ENCODE peak calls at places on chromosomes 5 and 9, in eight cellular contexts. P is spleen; W is NT2/D1; N is CD8-positive, alpha-beta T cell; S is HCT116; H is heart right ventricle; Y is uterus; U is astrocyte. G is an unnamed sample. For H3K4me1, the result is how much of the 10 kb centered on the place peaks cover.

GRCh38 chr9:105921057-105921721 is 226.8 kb downstream of the TMEM38B start:
- DNase-seq in H (no peak), P (no peak), S (no peak), N (no peak), W (no peak), Y (no peak), U (peak), G (no peak)

GRCh38 chr5:118968925-118969375 is 19.4 kb downstream of the DTWD2 start:
- DNase-seq in Y (no peak), N (no peak), U (peak), H (peak), S (no peak), P (no peak), W (no peak), G (no peak)

GRCh38 chr5:176883700-176884570 is 15.2 kb downstream of the HK3 start:
- DNase-seq in N (no peak), P (peak), H (no peak), Y (no peak), S (no peak), W (no peak), U (no peak), G (no peak)

GRCh38 chr9:734831-735511 is 106.5 kb upstream of the DMRT1 start:
- DNase-seq in U (peak), S (no peak), P (no peak), W (no peak), H (peak), Y (peak), N (no peak), G (peak)

GRCh38 chr9:136697821-136698526 is 10.7 kb upstream of the AGPAT2 start:
- DNase-seq in S (no peak), H (no peak), P (no peak), N (no peak), Y (no peak), W (no peak), U (no peak), G (no peak)

GRCh38 chr9:11726659-11727058 is 966.5 kb upstream of the TYRP1 start:
- DNase-seq in Y (no peak), S (no peak), N (no peak), P (no peak), H (no peak), W (no peak), U (no peak), G (no peak)

GRCh38 chr5:16593013-16593412 is 23.8 kb downstream of the RETREG1 start:
- DNase-seq in Y (no peak), W (no peak), S (no peak), U (peak), N (no peak), H (no peak), P (no peak), G (no peak)

GRCh38 chr9:137409515-137409914 is 13.4 kb downstream of the EXD3 start:
- DNase-seq in U (no peak), Y (no peak), W (no peak), S (no peak), P (no peak), N (no peak), H (no peak), G (no peak)

GRCh38 chr9:112761912-112762651 is 11.5 kb downstream of the SNX30 start:
- DNase-seq in P (no peak), W (no peak), U (no peak), H (no peak), S (no peak), N (no peak), Y (no peak), G (no peak)

GRCh38 chr5:172534229-172535169 is 80.2 kb upstream of the SH3PXD2B start:
- DNase-seq in P (peak), H (no peak), N (no peak), W (no peak), U (no peak), S (peak), Y (no peak), G (no peak)

GRCh38 chr9:79447760-79448159 is 124.0 kb upstream of the TLE4 start:
- DNase-seq in Y (no peak), N (no peak), S (no peak), H (no peak), W (no peak), P (no peak), U (no peak), G (no peak)

GRCh38 chr5:171421331-171422262 is 2.1 kb downstream of the FGF18 start:
- DNase-seq in H (no peak), W (no peak), Y (no peak), S (no peak), U (no peak), N (no peak), P (peak), G (no peak)

GRCh38 chr5:168047043-168047668 is 244.3 kb upstream of the WWC1 start:
- DNase-seq in S (peak), N (no peak), U (peak), H (peak), Y (no peak), W (peak), P (no peak), G (no peak)

GRCh38 chr5:125486634-125487033 is 740.2 kb upstream of the ZNF608 start:
- DNase-seq in U (peak), P (no peak), S (no peak), N (no peak), H (no peak), Y (no peak), W (no peak), G (no peak)

GRCh38 chr5:137605377-137605776 is 106.3 kb upstream of the SPOCK1 start:
- DNase-seq in N (no peak), P (no peak), U (peak), S (no peak), H (no peak), Y (no peak), W (peak), G (no peak)

GRCh38 chr9:2473691-2474090 is 147.9 kb upstream of the VLDLR start:
- DNase-seq in P (no peak), Y (no peak), N (no peak), W (no peak), H (no peak), U (no peak), S (no peak), G (no peak)

GRCh38 chr9:111668026-111668573 is 6.7 kb downstream of the GNG10 start:
- DNase-seq in Y (no peak), U (no peak), S (no peak), W (no peak), P (no peak), H (no peak), N (no peak), G (no peak)

GRCh38 chr9:109320338-109320733 is 523 bp downstream of the EPB41L4B start:
- DNase-seq in H (no peak), P (no peak), Y (no peak), N (no peak), S (no peak), U (no peak), W (no peak), G (no peak)

GRCh38 chr5:148776780-148777179 is 49.6 kb upstream of the ADRB2 start:
- DNase-seq in P (no peak), N (no peak), W (no peak), Y (no peak), S (peak), H (no peak), U (peak), G (no peak)

GRCh38 chr9:12648921-12649320 is 44.3 kb upstream of the TYRP1 start:
- DNase-seq in P (no peak), N (no peak), Y (no peak), S (no peak), U (no peak), W (no peak), H (no peak), G (no peak)

GRCh38 chr9:129175515-129175824 is 2.6 kb downstream of the IER5L start:
- DNase-seq in N (no peak), H (no peak), W (no peak), Y (no peak), S (peak), U (no peak), P (no peak), G (no peak)

GRCh38 chr9:121075251-121076036 is 689 bp downstream of the CNTRL start:
- DNase-seq in P (no peak), N (peak), S (no peak), H (no peak), Y (no peak), W (no peak), U (no peak), G (no peak)

GRCh38 chr9:108724669-108725068 is 131.1 kb downstream of the ACTL7B start:
- DNase-seq in Y (no peak), N (no peak), S (no peak), U (no peak), H (no peak), W (no peak), P (no peak), G (no peak)

GRCh38 chr9:101977614-101978210 is 239.3 kb upstream of the GRIN3A start:
- DNase-seq in Y (no peak), N (no peak), P (no peak), U (no peak), S (peak), H (no peak), W (no peak), G (no peak)

GRCh38 chr9:21153688-21154608 is 12.3 kb upstream of the IFNW1 start:
- DNase-seq in W (peak), U (peak), P (no peak), H (no peak), Y (no peak), S (peak), N (no peak), G (no peak)

GRCh38 chr5:440413-441180 is 2.4 kb upstream of the EXOC3 start:
- DNase-seq in H (no peak), Y (no peak), S (no peak), N (no peak), U (no peak), P (peak), W (no peak), G (peak)

GRCh38 chr5:16866795-16867584 is 69.1 kb downstream of the MYO10 start:
- DNase-seq in S (no peak), N (no peak), H (no peak), Y (no peak), P (no peak), U (peak), W (no peak), G (peak)

GRCh38 chr5:67311208-67311607 is 114.6 kb upstream of the CD180 start:
- DNase-seq in P (no peak), S (no peak), H (no peak), U (no peak), Y (no peak), N (no peak), W (no peak), G (no peak)

GRCh38 chr9:13446935-13447334 is 167.4 kb upstream of the MPDZ start:
- DNase-seq in U (no peak), H (no peak), S (no peak), W (no peak), N (no peak), P (no peak), Y (no peak), G (no peak)

GRCh38 chr5:142979636-142980035 is 209.5 kb downstream of the ARHGAP26 start:
- DNase-seq in S (no peak), U (no peak), W (no peak), P (no peak), Y (no peak), H (no peak), N (no peak), G (no peak)
- H3K4me1 ChIP-seq in S (half or more), U (under half), W (under half), P (half or more), Y (under half), H (half or more), N (half or more), G (under half)

GRCh38 chr9:133351526-133351907 is 3.5 kb downstream of the RPL7A start:
- DNase-seq in U (no peak), W (no peak), N (no peak), S (no peak), H (no peak), P (no peak), Y (no peak), G (no peak)

GRCh38 chr9:133351908-133352634 is 4.1 kb downstream of the RPL7A start:
- DNase-seq in S (no peak), H (no peak), N (no peak), W (peak), U (peak), Y (no peak), P (no peak), G (no peak)

GRCh38 chr9:133348763-133349573 is 950 bp downstream of the RPL7A start:
- DNase-seq in N (no peak), U (no peak), P (no peak), H (no peak), Y (no peak), S (no peak), W (no peak), G (no peak)

GRCh38 chr9:133347985-133348762 is at the start of the genes MED22 and RPL7A:
- DNase-seq in Y (peak), N (peak), U (peak), W (peak), P (peak), H (peak), S (peak), G (peak)

GRCh38 chr9:133349965-133350624 is 2.1 kb downstream of the RPL7A start:
- DNase-seq in Y (no peak), W (no peak), U (no peak), H (no peak), S (no peak), P (no peak), N (no peak), G (no peak)
- H3K4me3 ChIP-seq in Y (no peak), W (peak), U (peak), H (no peak), S (peak), P (no peak), N (no peak), G (no peak)

GRCh38 chr5:142434322-142434612 is 109.4 kb upstream of the SPRY4 start:
- DNase-seq in S (no peak), H (no peak), P (no peak), U (no peak), W (no peak), N (no peak), Y (no peak), G (no peak)

GRCh38 chr5:142432961-142433360 is 108.1 kb upstream of the SPRY4 start:
- DNase-seq in W (no peak), P (no peak), Y (no peak), U (no peak), S (no peak), N (peak), H (no peak), G (no peak)

GRCh38 chr5:142433526-142434321 is 108.9 kb upstream of the SPRY4 start:
- DNase-seq in U (peak), P (no peak), Y (no peak), S (no peak), H (no peak), N (no peak), W (no peak), G (no peak)

GRCh38 chr5:142437563-142437962 is 112.7 kb upstream of the SPRY4 start:
- DNase-seq in H (no peak), S (no peak), W (no peak), Y (no peak), N (no peak), U (no peak), P (no peak), G (no peak)

GRCh38 chr5:142435410-142436115 is 110.7 kb upstream of the SPRY4 start:
- DNase-seq in P (no peak), W (no peak), S (no peak), N (no peak), Y (no peak), H (no peak), U (no peak), G (no peak)
- H3K4me1 ChIP-seq in P (under half), W (under half), S (half or more), N (under half), Y (under half), H (half or more), U (under half), G (under half)

DNA sequence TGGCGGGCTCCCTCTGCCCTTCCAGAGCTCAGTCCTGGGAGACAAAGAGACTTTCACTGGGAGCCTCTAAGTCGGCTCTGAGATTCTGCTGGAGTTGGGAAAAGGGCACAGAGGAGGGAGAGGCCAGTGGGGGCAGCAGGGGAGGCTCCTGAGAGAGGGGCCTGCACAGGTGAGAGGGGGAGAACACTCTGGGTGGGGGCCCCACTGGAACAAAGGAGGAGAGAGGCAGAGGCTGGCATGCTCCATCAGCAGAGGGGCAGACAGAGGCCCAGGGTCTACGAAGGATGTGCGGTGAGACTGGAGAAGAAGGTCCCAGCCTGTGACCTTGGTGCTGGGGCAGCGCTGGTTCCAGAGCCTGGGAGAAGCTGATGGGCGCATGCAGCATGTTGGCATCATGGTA is 8.9 kb downstream of the TCF7 start:
- DNase-seq in P (no peak), N (no peak), U (no peak), W (no peak), S (no peak), H (no peak), Y (no peak), G (no peak)
- H3K4me3 ChIP-seq in P (no peak), N (peak), U (no peak), W (no peak), S (no peak), H (no peak), Y (no peak), G (no peak)

GRCh38 chr9:94925751-94926456 is 199.4 kb downstream of the AOPEP start:
- DNase-seq in U (no peak), Y (no peak), H (no peak), W (no peak), P (no peak), N (no peak), S (no peak), G (peak)
- H3K4me1 ChIP-seq in U (half or more), Y (under half), H (half or more), W (under half), P (under half), N (under half), S (under half), G (under half)

GRCh38 chr9:127921592-127922120 is 4.8 kb upstream of the ST6GALNAC4 start:
- DNase-seq in H (peak), W (no peak), S (no peak), Y (peak), U (no peak), N (peak), P (peak), G (no peak)
- H3K4me3 ChIP-seq in H (no peak), W (no peak), S (no peak), Y (no peak), U (no peak), N (peak), P (no peak), G (no peak)

DNA sequence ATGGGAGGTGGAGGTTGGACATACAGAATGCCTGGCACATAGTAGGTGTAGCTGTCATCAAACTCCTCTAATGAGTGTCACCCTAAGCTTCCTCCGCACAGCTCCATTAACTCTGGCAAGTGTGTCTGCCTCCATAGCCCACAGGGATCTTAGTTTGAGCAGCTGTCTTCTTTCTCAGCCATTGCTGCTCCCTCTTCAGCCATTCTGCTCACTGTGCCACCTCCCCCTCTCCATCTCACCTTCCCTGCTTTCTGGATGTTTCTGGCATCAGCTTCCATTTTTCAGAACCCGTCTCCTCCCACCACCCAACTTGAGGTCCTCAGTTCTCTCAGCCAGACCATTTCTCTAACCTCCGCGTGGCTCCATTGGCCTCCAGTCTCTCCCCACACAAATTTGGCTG is 13.3 kb upstream of the GLIS3 start:
- DNase-seq in P (no peak), N (no peak), H (no peak), U (no peak), S (no peak), Y (no peak), W (no peak), G (no peak)
- H3K4me1 ChIP-seq in P (under half), N (under half), H (under half), U (under half), S (under half), Y (under half), W (under half), G (under half)

GRCh38 chr9:91945277-91946074 is 4.6 kb downstream of the ROR2 start:
- DNase-seq in W (no peak), P (no peak), Y (peak), S (no peak), N (no peak), H (no peak), U (peak), G (no peak)
- H3K4me3 ChIP-seq in W (no peak), P (no peak), Y (no peak), S (no peak), N (no peak), H (no peak), U (no peak), G (no peak)

DNA sequence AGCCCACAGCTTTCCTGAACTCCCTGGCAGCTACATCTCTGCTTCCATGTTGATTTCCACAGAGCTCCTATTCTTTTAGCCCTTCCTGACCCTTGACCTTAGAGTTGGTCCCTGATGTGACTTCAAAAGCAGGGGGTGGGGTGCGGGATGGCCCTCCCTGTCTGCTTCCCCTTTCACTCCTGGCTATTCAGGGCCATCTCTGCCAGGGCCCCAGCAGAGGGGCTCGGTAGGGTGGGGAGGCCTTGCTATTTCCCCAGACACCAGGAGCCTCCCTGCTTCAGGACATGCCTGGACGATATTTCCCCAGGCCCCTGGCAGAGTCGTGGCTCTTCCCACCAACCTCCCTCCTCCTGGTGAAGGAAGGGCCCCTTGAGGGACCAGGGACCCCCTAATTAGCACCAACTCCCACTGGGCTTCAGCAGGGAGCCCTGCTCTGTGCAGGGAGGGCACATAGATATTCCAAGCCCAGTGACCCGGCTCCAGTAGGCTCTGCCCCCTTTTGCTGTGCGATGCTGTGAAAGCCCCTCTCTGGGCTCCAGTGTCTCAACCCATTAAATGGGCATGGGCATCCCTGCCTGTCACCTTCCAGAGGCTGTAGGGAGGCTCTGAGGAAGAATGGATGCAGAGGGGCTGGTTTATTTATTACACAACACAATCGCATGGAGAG is 17.3 kb downstream of the CORO2A start:
- DNase-seq in H (no peak), Y (no peak), P (no peak), N (no peak), W (no peak), U (no peak), S (no peak), G (no peak)
- H3K4me1 ChIP-seq in H (under half), Y (under half), P (under half), N (under half), W (under half), U (under half), S (under half), G (under half)

DNA sequence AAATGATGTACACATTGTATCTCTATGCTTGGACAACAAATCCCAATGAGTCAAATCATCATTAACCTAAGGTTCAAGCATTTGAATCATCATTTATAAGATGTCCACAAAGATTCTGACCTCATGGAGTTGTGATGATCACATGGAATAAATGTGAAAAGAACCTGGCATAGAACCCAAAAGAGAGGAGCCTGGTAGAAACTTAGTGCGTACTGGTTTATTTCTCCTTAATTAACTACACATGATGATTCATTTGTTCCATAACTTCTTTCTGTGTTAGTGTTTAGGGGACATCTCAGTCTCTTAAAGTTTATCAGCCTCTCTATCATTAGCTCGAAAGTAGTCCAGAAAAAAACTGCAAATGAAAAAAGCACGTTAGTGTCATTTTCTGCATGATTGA is 411.6 kb downstream of the BRINP1 start:
- DNase-seq in U (peak), S (no peak), N (no peak), P (no peak), Y (no peak), W (no peak), H (no peak), G (no peak)
- H3K4me3 ChIP-seq in U (no peak), S (no peak), N (no peak), P (no peak), Y (no peak), W (no peak), H (no peak), G (no peak)

G was measured in tibial artery.